ENCODE peak calls at places on chromosome 15, in eight cellular contexts. One of them, this sample, is unnamed.

GRCh38 chr15:80709542-80709941 is 14.4 kb downstream of the ABHD17C start:
- DNase-seq in transverse colon: peak; percentile 81
- DNase-seq in NB4: no peak
- DNase-seq in Peyer's patch: peak; percentile 66
- DNase-seq in H1: no peak
- DNase-seq in H54: no peak
- DNase-seq in heart left ventricle: no peak
- DNase-seq in GM12878: no peak
- DNase-seq in this sample: no peak

GRCh38 chr15:96274698-96275097 is 55.8 kb upstream of the NR2F2 start:
- DNase-seq in H1: no peak
- DNase-seq in transverse colon: no peak
- DNase-seq in GM12878: no peak
- DNase-seq in NB4: no peak
- DNase-seq in H54: no peak
- DNase-seq in heart left ventricle: no peak
- DNase-seq in Peyer's patch: no peak
- DNase-seq in this sample: no peak

GRCh38 chr15:58293622-58294550 is 137.9 kb upstream of the LIPC start:
- DNase-seq in H54: no peak
- DNase-seq in heart left ventricle: no peak
- DNase-seq in transverse colon: peak; percentile 22
- DNase-seq in Peyer's patch: no peak
- DNase-seq in GM12878: no peak
- DNase-seq in H1: no peak
- DNase-seq in NB4: no peak
- DNase-seq in this sample: no peak

GRCh38 chr15:69299451-69300128 is 878 bp downstream of the PAQR5 start:
- DNase-seq in H1: no peak
- DNase-seq in heart left ventricle: no peak
- DNase-seq in GM12878: no peak
- DNase-seq in transverse colon: no peak
- DNase-seq in H54: no peak
- DNase-seq in NB4: no peak
- DNase-seq in Peyer's patch: no peak
- DNase-seq in this sample: no peak

GRCh38 chr15:79007066-79007465 is 62.2 kb upstream of the CTSH start:
- DNase-seq in GM12878: peak; percentile 40
- DNase-seq in H54: no peak
- DNase-seq in H1: peak; percentile 87
- DNase-seq in Peyer's patch: peak; percentile 61
- DNase-seq in NB4: peak; percentile 76
- DNase-seq in transverse colon: peak; percentile 53
- DNase-seq in heart left ventricle: peak; percentile 63
- DNase-seq in this sample: no peak

GRCh38 chr15:35305906-35306305 is 220.8 kb upstream of the NANOGP8 start:
- DNase-seq in Peyer's patch: no peak
- DNase-seq in transverse colon: no peak
- DNase-seq in H54: no peak
- DNase-seq in H1: no peak
- DNase-seq in NB4: no peak
- DNase-seq in heart left ventricle: no peak
- DNase-seq in GM12878: no peak
- DNase-seq in this sample: no peak

GRCh38 chr15:75761446-75762356 is 49.1 kb upstream of the CSPG4 start:
- DNase-seq in transverse colon: no peak
- DNase-seq in NB4: no peak
- DNase-seq in H1: no peak
- DNase-seq in heart left ventricle: no peak
- DNase-seq in Peyer's patch: no peak
- DNase-seq in GM12878: no peak
- DNase-seq in H54: no peak
- DNase-seq in this sample: no peak

GRCh38 chr15:77992356-77993222 is 84.9 kb downstream of the TBC1D2B start:
- DNase-seq in H54: no peak
- DNase-seq in GM12878: peak; percentile 74
- DNase-seq in NB4: no peak
- DNase-seq in H1: no peak
- DNase-seq in Peyer's patch: no peak
- DNase-seq in heart left ventricle: no peak
- DNase-seq in transverse colon: no peak
- DNase-seq in this sample: no peak

GRCh38 chr15:46636220-46636619 is 1001.4 kb downstream of the SQOR start:
- DNase-seq in heart left ventricle: no peak
- DNase-seq in Peyer's patch: no peak
- DNase-seq in transverse colon: no peak
- DNase-seq in NB4: no peak
- DNase-seq in H54: no peak
- DNase-seq in H1: no peak
- DNase-seq in GM12878: no peak
- DNase-seq in this sample: no peak

GRCh38 chr15:65206750-65207149 is 4.5 kb downstream of the CILP start:
- DNase-seq in H1: no peak
- DNase-seq in NB4: no peak
- DNase-seq in Peyer's patch: no peak
- DNase-seq in GM12878: no peak
- DNase-seq in transverse colon: no peak
- DNase-seq in heart left ventricle: no peak
- DNase-seq in H54: no peak
- DNase-seq in this sample: no peak

GRCh38 chr15:80179025-80179759 is 26.4 kb downstream of the FAH start:
- DNase-seq in heart left ventricle: no peak
- DNase-seq in NB4: no peak
- DNase-seq in H1: no peak
- DNase-seq in GM12878: no peak
- DNase-seq in transverse colon: no peak
- DNase-seq in Peyer's patch: no peak
- DNase-seq in H54: peak; percentile 70
- DNase-seq in this sample: no peak

GRCh38 chr15:55627730-55628368 is 39.7 kb upstream of the PYGO1 start:
- DNase-seq in GM12878: no peak
- DNase-seq in transverse colon: no peak
- DNase-seq in H54: peak; percentile 46
- DNase-seq in H1: no peak
- DNase-seq in heart left ventricle: no peak
- DNase-seq in Peyer's patch: no peak
- DNase-seq in NB4: peak; percentile 58
- DNase-seq in this sample: no peak

GRCh38 chr15:62365795-62366442 is 200.8 kb upstream of the C2CD4B start:
- DNase-seq in transverse colon: peak; percentile 72
- DNase-seq in Peyer's patch: no peak
- DNase-seq in heart left ventricle: no peak
- DNase-seq in GM12878: no peak
- DNase-seq in NB4: no peak
- DNase-seq in H54: no peak
- DNase-seq in H1: no peak
- DNase-seq in this sample: no peak

GRCh38 chr15:88658972-88659931 is 20.4 kb downstream of the ISG20 start:
- DNase-seq in heart left ventricle: no peak
- DNase-seq in Peyer's patch: no peak
- DNase-seq in H54: no peak
- DNase-seq in GM12878: no peak
- DNase-seq in transverse colon: no peak
- DNase-seq in NB4: no peak
- DNase-seq in H1: peak; percentile 39
- DNase-seq in this sample: no peak

GRCh38 chr15:73564255-73564654 is 68.9 kb downstream of the NPTN start:
- DNase-seq in H54: peak; percentile 16
- DNase-seq in transverse colon: no peak
- DNase-seq in Peyer's patch: no peak
- DNase-seq in NB4: peak; percentile 90
- DNase-seq in H1: no peak
- DNase-seq in GM12878: no peak
- DNase-seq in heart left ventricle: no peak
- DNase-seq in this sample: no peak

GRCh38 chr15:29676961-29677402 is 145.3 kb downstream of the TJP1 start:
- DNase-seq in heart left ventricle: no peak
- DNase-seq in H1: no peak
- DNase-seq in GM12878: no peak
- DNase-seq in NB4: peak; percentile 6
- DNase-seq in H54: peak; percentile 47
- DNase-seq in Peyer's patch: no peak
- DNase-seq in transverse colon: no peak
- DNase-seq in this sample: no peak
- TF ChIP-seq POLR2A in heart left ventricle: no peak
- TF ChIP-seq POLR2A in H1: no peak
- TF ChIP-seq POLR2A in GM12878: no peak
- TF ChIP-seq POLR2A in NB4: no peak
- TF ChIP-seq POLR2A in H54: no peak
- TF ChIP-seq POLR2A in Peyer's patch: no peak
- TF ChIP-seq POLR2A in transverse colon: no peak
- TF ChIP-seq POLR2A in this sample: no peak

DNA sequence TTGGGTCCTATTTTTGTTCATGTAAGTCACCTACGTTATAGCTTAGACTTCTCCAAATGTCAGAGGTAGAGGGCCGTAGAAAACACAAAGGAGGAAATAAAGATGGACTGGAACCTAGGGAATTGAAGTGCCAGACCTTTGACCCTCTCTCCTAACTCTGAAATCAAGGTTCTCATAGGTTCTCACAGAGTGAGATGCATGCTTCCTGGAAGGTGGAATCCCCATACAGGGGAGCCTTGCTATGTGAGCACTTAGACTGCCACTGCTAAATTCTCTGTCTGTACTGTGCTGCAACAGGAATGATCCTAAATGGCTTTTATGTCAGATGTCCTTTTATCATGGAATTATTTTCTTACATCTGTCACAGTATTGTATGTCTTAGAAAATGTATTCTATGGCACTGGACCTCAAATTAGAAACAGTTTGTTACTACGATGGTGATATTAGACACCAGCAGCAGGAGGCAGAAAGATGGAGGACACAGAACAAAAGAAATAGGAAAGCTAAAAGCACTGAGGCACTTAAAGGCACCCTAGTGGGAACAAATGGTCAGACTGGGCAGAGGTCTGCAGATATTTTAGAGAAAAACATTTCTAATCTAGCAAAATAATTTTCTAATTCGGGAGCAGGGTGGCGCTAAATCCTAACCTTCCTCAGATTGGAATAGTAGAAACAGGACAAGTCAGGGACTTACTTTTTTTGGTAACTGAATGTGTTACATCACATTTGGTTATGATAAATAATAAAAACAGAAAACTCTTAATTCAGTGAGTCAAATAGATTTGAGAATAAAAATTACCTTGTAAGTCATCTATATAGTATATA is 60.2 kb upstream of the CDAN1 start:
- DNase-seq in H54: no peak
- DNase-seq in GM12878: no peak
- DNase-seq in Peyer's patch: no peak
- DNase-seq in H1: no peak
- DNase-seq in transverse colon: no peak
- DNase-seq in NB4: peak; percentile 5
- DNase-seq in heart left ventricle: no peak
- DNase-seq in this sample: no peak
- TF ChIP-seq POLR2A in H54: no peak
- TF ChIP-seq POLR2A in GM12878: no peak
- TF ChIP-seq POLR2A in Peyer's patch: no peak
- TF ChIP-seq POLR2A in H1: no peak
- TF ChIP-seq POLR2A in transverse colon: no peak
- TF ChIP-seq POLR2A in NB4: no peak
- TF ChIP-seq POLR2A in heart left ventricle: no peak
- TF ChIP-seq POLR2A in this sample: no peak

DNA sequence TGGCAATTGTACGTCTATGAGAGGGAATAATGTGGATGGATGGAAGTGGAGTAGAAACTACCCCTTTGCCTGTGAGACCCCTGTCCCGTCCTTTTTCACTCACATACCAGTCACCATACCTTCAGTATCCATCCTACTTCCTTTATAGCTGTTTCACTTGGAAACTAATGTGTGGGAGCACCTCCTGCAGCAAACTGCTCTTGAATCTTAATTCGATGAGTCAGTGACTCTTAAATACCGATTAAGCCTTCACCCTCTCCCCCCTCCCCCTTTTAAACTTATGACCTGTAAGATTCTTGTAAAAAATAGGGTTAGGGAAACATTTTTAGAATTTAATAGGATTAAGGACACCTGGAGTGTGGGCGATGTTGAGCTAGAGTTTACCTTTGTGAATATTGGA is 812 bp downstream of the SPRED1 start:
- DNase-seq in GM12878: no peak
- DNase-seq in transverse colon: peak; percentile 13
- DNase-seq in heart left ventricle: no peak
- DNase-seq in H1: no peak
- DNase-seq in H54: no peak
- DNase-seq in Peyer's patch: no peak
- DNase-seq in NB4: peak; percentile 69
- DNase-seq in this sample: no peak
- TF ChIP-seq POLR2A in GM12878: no peak
- TF ChIP-seq POLR2A in transverse colon: peak; percentile 47
- TF ChIP-seq POLR2A in heart left ventricle: no peak
- TF ChIP-seq POLR2A in H1: no peak
- TF ChIP-seq POLR2A in H54: no peak
- TF ChIP-seq POLR2A in Peyer's patch: no peak
- TF ChIP-seq POLR2A in NB4: no peak
- TF ChIP-seq POLR2A in this sample: no peak

GRCh38 chr15:99582508-99582960 is 16.8 kb downstream of the MEF2A start:
- DNase-seq in Peyer's patch: no peak
- DNase-seq in GM12878: no peak
- DNase-seq in H1: no peak
- DNase-seq in heart left ventricle: no peak
- DNase-seq in H54: no peak
- DNase-seq in transverse colon: no peak
- DNase-seq in NB4: peak; percentile 27
- DNase-seq in this sample: no peak
- TF ChIP-seq POLR2A in Peyer's patch: no peak
- TF ChIP-seq POLR2A in GM12878: no peak
- TF ChIP-seq POLR2A in H1: no peak
- TF ChIP-seq POLR2A in heart left ventricle: no peak
- TF ChIP-seq POLR2A in H54: no peak
- TF ChIP-seq POLR2A in transverse colon: no peak
- TF ChIP-seq POLR2A in NB4: no peak
- TF ChIP-seq POLR2A in this sample: no peak

DNA sequence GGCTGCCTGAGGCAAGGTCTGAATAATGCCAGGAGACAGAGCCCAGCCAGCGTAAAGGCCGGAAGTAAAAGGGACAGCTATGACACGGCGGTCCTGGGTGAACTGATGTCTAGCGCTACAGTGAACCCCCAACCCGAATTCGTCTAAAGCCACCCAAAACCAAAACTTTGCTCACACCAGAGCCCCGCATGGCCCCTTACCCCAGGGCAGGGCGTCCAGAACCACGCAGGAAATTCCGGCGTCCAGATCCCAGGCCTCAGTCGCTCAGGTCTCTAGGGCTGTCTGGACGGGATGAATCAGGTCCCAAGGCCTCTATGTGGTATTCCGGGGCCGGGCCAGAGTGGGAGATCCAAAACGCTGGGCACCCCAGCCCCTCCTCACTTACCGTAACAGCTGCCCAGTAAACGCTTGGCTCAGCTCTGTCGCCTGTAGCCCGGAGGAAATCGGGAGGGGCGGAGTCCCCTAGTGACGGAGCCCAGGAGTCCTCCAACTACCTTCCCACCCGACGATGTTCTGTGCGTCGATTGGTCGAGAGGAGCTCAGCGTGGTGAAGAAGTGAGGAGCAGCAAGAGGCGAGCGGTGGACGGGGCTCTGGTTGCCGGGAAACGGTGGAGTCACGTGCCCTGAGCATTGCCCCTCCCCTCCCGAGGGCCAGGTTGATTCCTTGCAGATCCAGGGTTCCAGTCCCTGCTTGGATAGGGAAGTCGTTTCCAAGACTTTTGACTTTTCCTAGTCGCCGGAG is at the start of gene CCDC32:
- DNase-seq in GM12878: peak; percentile 97
- DNase-seq in NB4: peak; percentile 98
- DNase-seq in transverse colon: peak; percentile 98
- DNase-seq in H1: peak; percentile 94
- DNase-seq in heart left ventricle: peak; percentile 97
- DNase-seq in Peyer's patch: peak; percentile 97
- DNase-seq in H54: peak; percentile 97
- DNase-seq in this sample: peak; percentile 94
- TF ChIP-seq POLR2A in GM12878: peak; percentile 90
- TF ChIP-seq POLR2A in NB4: peak; percentile 84
- TF ChIP-seq POLR2A in transverse colon: peak; percentile 89
- TF ChIP-seq POLR2A in H1: peak; percentile 77
- TF ChIP-seq POLR2A in heart left ventricle: peak; percentile 88
- TF ChIP-seq POLR2A in Peyer's patch: peak; percentile 85
- TF ChIP-seq POLR2A in H54: peak; percentile 65
- TF ChIP-seq POLR2A in this sample: peak; percentile 84

This sample was measured in GM12892.